ENCODE peak calls at places on chromosomes 5 and 9, in eight cellular contexts. One of them, this sample, is unnamed.

GRCh38 chr5:56080375-56081052 is 85.8 kb upstream of the IL6ST start:
- DNase-seq in right lobe of liver: no peak
- DNase-seq in suprapubic skin: no peak
- DNase-seq in ovary: no peak
- DNase-seq in GM23338: no peak
- DNase-seq in uterus: no peak
- DNase-seq in WERI-Rb-1: no peak
- DNase-seq in adrenal gland: no peak
- DNase-seq in this sample: no peak

GRCh38 chr9:32581512-32582143 is 8.7 kb upstream of the NDUFB6 start:
- DNase-seq in right lobe of liver: no peak
- DNase-seq in suprapubic skin: no peak
- DNase-seq in ovary: no peak
- DNase-seq in GM23338: peak
- DNase-seq in uterus: no peak
- DNase-seq in WERI-Rb-1: peak
- DNase-seq in adrenal gland: peak
- DNase-seq in this sample: peak

GRCh38 chr9:133693703-133694529 is 44.2 kb downstream of the SARDH start:
- DNase-seq in right lobe of liver: peak
- DNase-seq in suprapubic skin: no peak
- DNase-seq in ovary: no peak
- DNase-seq in GM23338: no peak
- DNase-seq in uterus: no peak
- DNase-seq in WERI-Rb-1: no peak
- DNase-seq in adrenal gland: no peak
- DNase-seq in this sample: no peak

GRCh38 chr9:91905958-91906585 is 44.0 kb downstream of the ROR2 start:
- DNase-seq in right lobe of liver: no peak
- DNase-seq in suprapubic skin: no peak
- DNase-seq in ovary: no peak
- DNase-seq in GM23338: no peak
- DNase-seq in uterus: no peak
- DNase-seq in WERI-Rb-1: no peak
- DNase-seq in adrenal gland: peak
- DNase-seq in this sample: peak

GRCh38 chr9:114432323-114433067 is 44.7 kb upstream of the AKNA start:
- DNase-seq in right lobe of liver: no peak
- DNase-seq in suprapubic skin: peak
- DNase-seq in ovary: no peak
- DNase-seq in GM23338: no peak
- DNase-seq in uterus: no peak
- DNase-seq in WERI-Rb-1: no peak
- DNase-seq in adrenal gland: peak
- DNase-seq in this sample: no peak

GRCh38 chr5:180825768-180826525 is 23.3 kb upstream of the MGAT1 start:
- DNase-seq in right lobe of liver: peak
- DNase-seq in suprapubic skin: no peak
- DNase-seq in ovary: no peak
- DNase-seq in GM23338: no peak
- DNase-seq in uterus: no peak
- DNase-seq in WERI-Rb-1: no peak
- DNase-seq in adrenal gland: peak
- DNase-seq in this sample: peak

GRCh38 chr9:90086076-90086475 is 481.3 kb downstream of the GADD45G start:
- DNase-seq in right lobe of liver: no peak
- DNase-seq in suprapubic skin: no peak
- DNase-seq in ovary: no peak
- DNase-seq in GM23338: peak
- DNase-seq in uterus: no peak
- DNase-seq in WERI-Rb-1: peak
- DNase-seq in adrenal gland: no peak
- DNase-seq in this sample: no peak

GRCh38 chr5:73591698-73592501 is 26.4 kb downstream of the UTP15 start:
- DNase-seq in right lobe of liver: no peak
- DNase-seq in suprapubic skin: no peak
- DNase-seq in ovary: no peak
- DNase-seq in GM23338: no peak
- DNase-seq in uterus: no peak
- DNase-seq in WERI-Rb-1: no peak
- DNase-seq in adrenal gland: peak
- DNase-seq in this sample: no peak

GRCh38 chr5:89397096-89397495 is 514.1 kb upstream of the MEF2C start:
- DNase-seq in right lobe of liver: no peak
- DNase-seq in suprapubic skin: no peak
- DNase-seq in ovary: no peak
- DNase-seq in GM23338: no peak
- DNase-seq in uterus: no peak
- DNase-seq in WERI-Rb-1: no peak
- DNase-seq in adrenal gland: no peak
- DNase-seq in this sample: no peak

GRCh38 chr9:21711504-21711903 is 90.9 kb upstream of the MTAP start:
- DNase-seq in right lobe of liver: no peak
- DNase-seq in suprapubic skin: no peak
- DNase-seq in ovary: no peak
- DNase-seq in GM23338: peak
- DNase-seq in uterus: no peak
- DNase-seq in WERI-Rb-1: peak
- DNase-seq in adrenal gland: no peak
- DNase-seq in this sample: peak

GRCh38 chr5:89071941-89072331 is 189.0 kb upstream of the MEF2C start:
- DNase-seq in right lobe of liver: no peak
- DNase-seq in suprapubic skin: no peak
- DNase-seq in ovary: no peak
- DNase-seq in GM23338: no peak
- DNase-seq in uterus: no peak
- DNase-seq in WERI-Rb-1: no peak
- DNase-seq in adrenal gland: no peak
- DNase-seq in this sample: no peak

GRCh38 chr5:131242728-131243255 is 21.1 kb upstream of the CDC42SE2 start:
- DNase-seq in right lobe of liver: no peak
- DNase-seq in suprapubic skin: no peak
- DNase-seq in ovary: no peak
- DNase-seq in GM23338: no peak
- DNase-seq in uterus: no peak
- DNase-seq in WERI-Rb-1: no peak
- DNase-seq in adrenal gland: no peak
- DNase-seq in this sample: peak

GRCh38 chr5:69300537-69301203 is 31.9 kb downstream of the CCDC125 start:
- DNase-seq in right lobe of liver: no peak
- DNase-seq in suprapubic skin: no peak
- DNase-seq in ovary: no peak
- DNase-seq in GM23338: no peak
- DNase-seq in uterus: no peak
- DNase-seq in WERI-Rb-1: no peak
- DNase-seq in adrenal gland: no peak
- DNase-seq in this sample: no peak

DNA sequence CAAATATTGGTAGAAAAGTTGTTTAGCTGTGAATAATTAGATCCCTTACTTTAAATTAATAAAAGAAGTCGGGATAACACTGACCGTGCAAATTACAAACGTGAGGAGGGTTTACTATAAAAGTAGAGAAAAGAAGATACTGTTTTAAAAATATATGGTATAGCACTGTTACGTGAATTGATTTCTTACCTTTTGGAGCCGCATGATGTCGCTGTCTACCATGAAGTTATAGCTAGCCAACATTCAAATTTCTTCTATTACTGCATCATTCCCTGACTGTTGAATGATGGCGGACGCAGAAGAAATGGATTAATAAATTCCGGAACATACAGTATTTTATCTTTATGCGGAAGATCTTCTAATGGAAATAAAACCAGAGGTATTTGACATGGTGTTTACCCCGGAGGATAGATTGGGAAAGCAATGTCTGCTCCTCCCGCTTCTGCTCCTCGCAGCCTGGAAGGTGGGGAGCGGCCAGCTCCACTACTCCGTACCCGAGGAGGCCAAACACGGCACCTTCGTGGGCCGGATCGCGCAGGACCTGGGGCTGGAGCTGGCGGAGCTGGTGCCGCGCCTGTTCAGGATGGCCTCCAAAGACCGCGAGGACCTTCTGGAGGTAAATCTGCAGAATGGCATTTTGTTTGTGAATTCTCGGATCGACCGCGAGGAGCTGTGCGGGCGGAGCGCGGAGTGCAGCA is at the start of gene PCDHA6:
- DNase-seq in right lobe of liver: no peak
- DNase-seq in suprapubic skin: no peak
- DNase-seq in ovary: no peak
- DNase-seq in GM23338: no peak
- DNase-seq in uterus: no peak
- DNase-seq in WERI-Rb-1: no peak
- DNase-seq in adrenal gland: no peak
- DNase-seq in this sample: no peak
- TF ChIP-seq CTCF in right lobe of liver: no peak
- TF ChIP-seq CTCF in suprapubic skin: no peak
- TF ChIP-seq CTCF in ovary: no peak
- TF ChIP-seq CTCF in GM23338: peak
- TF ChIP-seq CTCF in uterus: peak
- TF ChIP-seq CTCF in WERI-Rb-1: no peak
- TF ChIP-seq CTCF in adrenal gland: no peak
- TF ChIP-seq CTCF in this sample: no peak

GRCh38 chr9:87371801-87372374 is 125.8 kb upstream of the DAPK1 start:
- DNase-seq in right lobe of liver: no peak
- DNase-seq in suprapubic skin: no peak
- DNase-seq in ovary: no peak
- DNase-seq in GM23338: no peak
- DNase-seq in uterus: no peak
- DNase-seq in WERI-Rb-1: no peak
- DNase-seq in adrenal gland: no peak
- DNase-seq in this sample: no peak

GRCh38 chr9:87375397-87376073 is 122.1 kb upstream of the DAPK1 start:
- DNase-seq in right lobe of liver: no peak
- DNase-seq in suprapubic skin: no peak
- DNase-seq in ovary: no peak
- DNase-seq in GM23338: no peak
- DNase-seq in uterus: no peak
- DNase-seq in WERI-Rb-1: no peak
- DNase-seq in adrenal gland: no peak
- DNase-seq in this sample: peak

GRCh38 chr9:87372401-87372851 is 125.2 kb upstream of the DAPK1 start:
- DNase-seq in right lobe of liver: peak
- DNase-seq in suprapubic skin: no peak
- DNase-seq in ovary: no peak
- DNase-seq in GM23338: no peak
- DNase-seq in uterus: no peak
- DNase-seq in WERI-Rb-1: no peak
- DNase-seq in adrenal gland: no peak
- DNase-seq in this sample: no peak

DNA sequence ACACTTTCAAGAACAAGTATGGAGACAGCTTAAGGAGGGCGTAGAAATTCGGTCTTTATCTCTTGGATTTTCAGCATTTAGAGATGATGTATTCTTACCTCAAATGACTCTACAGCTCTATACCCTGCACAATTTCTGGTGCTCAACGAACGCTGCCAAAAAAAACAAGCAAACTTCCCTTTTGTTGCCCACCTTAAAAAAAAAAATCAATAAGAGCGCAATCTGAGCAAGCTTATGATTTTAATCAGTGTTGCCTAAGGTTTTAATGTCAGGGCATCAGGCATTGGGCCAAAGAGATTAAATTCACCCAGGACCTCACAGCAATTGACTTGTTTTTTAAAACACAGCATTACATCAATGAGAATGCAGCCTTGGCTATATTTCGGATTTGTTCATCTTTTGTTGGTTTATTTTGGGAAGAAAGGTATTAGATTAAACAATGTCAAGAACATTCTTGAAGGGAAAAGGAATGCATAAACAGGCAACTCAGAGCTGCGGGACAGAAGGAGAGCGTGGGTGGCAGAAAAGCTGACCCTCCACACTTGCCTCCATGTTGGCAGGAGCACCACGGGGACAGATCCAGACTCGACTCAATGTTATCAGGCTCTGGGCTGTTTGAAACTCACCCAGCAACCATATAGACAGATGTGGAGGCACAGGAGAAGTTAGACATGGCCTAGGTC is 127.5 kb upstream of the DAPK1 start:
- DNase-seq in right lobe of liver: no peak
- DNase-seq in suprapubic skin: no peak
- DNase-seq in ovary: no peak
- DNase-seq in GM23338: no peak
- DNase-seq in uterus: no peak
- DNase-seq in WERI-Rb-1: no peak
- DNase-seq in adrenal gland: no peak
- DNase-seq in this sample: no peak
- H3K27ac ChIP-seq in right lobe of liver: no peak
- H3K27ac ChIP-seq in suprapubic skin: no peak
- H3K27ac ChIP-seq in ovary: no peak
- H3K27ac ChIP-seq in GM23338: no peak
- H3K27ac ChIP-seq in uterus: no peak
- H3K27ac ChIP-seq in WERI-Rb-1: no peak
- H3K27ac ChIP-seq in adrenal gland: no peak
- H3K27ac ChIP-seq in this sample: no peak

DNA sequence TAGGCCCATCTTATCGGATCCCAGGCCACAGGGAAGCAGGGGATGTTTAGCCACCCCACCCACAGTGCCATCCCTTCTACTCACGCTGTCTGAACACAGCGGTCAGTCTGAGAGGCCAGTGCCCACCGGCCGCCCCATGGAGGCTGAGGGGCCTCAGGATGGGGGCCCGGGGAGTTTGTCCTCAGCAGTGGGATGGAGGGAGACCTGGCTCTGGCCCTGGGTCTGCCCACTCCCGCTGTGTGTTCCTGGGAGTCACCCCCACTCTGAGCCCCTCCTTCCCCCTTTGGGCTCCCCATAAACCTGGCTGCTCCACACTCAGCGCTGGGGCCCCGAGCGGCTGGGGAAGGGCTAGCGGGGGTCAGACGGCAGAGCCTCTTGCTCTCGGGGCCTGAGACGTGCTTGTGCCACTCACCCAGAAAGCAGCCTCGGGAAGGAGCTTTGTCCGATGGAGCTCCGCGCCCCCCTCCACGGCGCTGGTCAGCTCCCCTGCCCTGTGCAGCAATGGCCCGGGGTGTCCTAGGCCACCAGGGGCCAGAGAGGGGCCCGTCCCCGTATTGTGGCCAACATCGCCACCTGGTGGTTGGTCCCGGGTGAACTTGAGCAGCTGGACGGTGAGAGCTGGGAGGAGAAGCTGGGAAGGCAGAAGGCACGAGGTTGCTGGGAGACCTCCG is 10.9 kb upstream of the LAMC3 start:
- DNase-seq in right lobe of liver: peak
- DNase-seq in suprapubic skin: no peak
- DNase-seq in ovary: peak
- DNase-seq in GM23338: peak
- DNase-seq in uterus: no peak
- DNase-seq in WERI-Rb-1: peak
- DNase-seq in adrenal gland: peak
- DNase-seq in this sample: peak
- TF ChIP-seq CTCF in right lobe of liver: peak
- TF ChIP-seq CTCF in suprapubic skin: peak
- TF ChIP-seq CTCF in ovary: peak
- TF ChIP-seq CTCF in GM23338: peak
- TF ChIP-seq CTCF in uterus: no peak
- TF ChIP-seq CTCF in WERI-Rb-1: peak
- TF ChIP-seq CTCF in adrenal gland: peak
- TF ChIP-seq CTCF in this sample: peak

GRCh38 chr5:119287547-119288073 is 68.2 kb upstream of the TNFAIP8 start:
- DNase-seq in right lobe of liver: no peak
- DNase-seq in suprapubic skin: no peak
- DNase-seq in ovary: no peak
- DNase-seq in GM23338: no peak
- DNase-seq in uterus: no peak
- DNase-seq in WERI-Rb-1: no peak
- DNase-seq in adrenal gland: no peak
- DNase-seq in this sample: peak
- H3K27ac ChIP-seq in right lobe of liver: no peak
- H3K27ac ChIP-seq in suprapubic skin: no peak
- H3K27ac ChIP-seq in ovary: no peak
- H3K27ac ChIP-seq in GM23338: no peak
- H3K27ac ChIP-seq in uterus: no peak
- H3K27ac ChIP-seq in WERI-Rb-1: peak
- H3K27ac ChIP-seq in adrenal gland: no peak
- H3K27ac ChIP-seq in this sample: no peak

This sample was measured in RWPE1.